ENCODE peak calls at places on chromosomes 11 and 22, in four cellular contexts. C is substantia nigra; X is stimulated activated CD4-positive, alpha-beta T cell treated with anti-CD3 and anti-CD28 coated beads, Interleukin-1b, Interleukin-23, amount 100 ng/mL, for 1 hour; W is C1 segment of cervical spinal cord. V is an unnamed sample.

GRCh38 chr22:46953968-46954755 is 191.7 kb downstream of the TBC1D22A start:
- DNase-seq in C (no peak), X (no peak), W (no peak), V (no peak)

GRCh38 chr22:45188779-45189178 is 25.1 kb downstream of the NUP50 start:
- DNase-seq in C (no peak), X (no peak), W (no peak), V (no peak)

GRCh38 chr22:30733081-30733680 is 38.5 kb downstream of the OSBP2 start:
- DNase-seq in C (no peak), X (no peak), W (no peak), V (no peak)

GRCh38 chr11:83035070-83035854 is 36.4 kb downstream of the RAB30 start:
- DNase-seq in C (no peak), X (no peak), W (no peak), V (peak)

GRCh38 chr11:2914475-2915195 is 14.6 kb downstream of the PHLDA2 start:
- DNase-seq in C (no peak), X (no peak), W (no peak), V (no peak)

GRCh38 chr11:85423331-85423730 is 203.8 kb downstream of the DLG2 start:
- DNase-seq in C (no peak), X (no peak), W (no peak), V (no peak)

GRCh38 chr11:90756617-90757016 is 533.8 kb upstream of the CHORDC1 start:
- DNase-seq in C (no peak), X (no peak), W (no peak), V (no peak)

GRCh38 chr11:103111400-103111799 is 2.2 kb downstream of the DYNC2H1 start:
- DNase-seq in C (no peak), X (no peak), W (no peak), V (no peak)

GRCh38 chr11:73866586-73866996 is 10.1 kb downstream of the COA4 start:
- DNase-seq in C (no peak), X (no peak), W (no peak), V (no peak)

V was measured in GM12865.